ENCODE peak calls at places on chromosomes 2 and 18, in seven cellular contexts. One of them, this sample, is unnamed.
A peak's percentile ranks its signal among the peaks of the same experiment; 100 is the strongest.

GRCh38 chr2:109356251-109357035 is 227.4 kb downstream of the SH3RF3 start:
- DNase-seq in stomach: peak; percentile 18
- DNase-seq in activated T-helper 9 cell treated with anti-CD3 and anti-CD28 coated beads, Interleukin-2, amount 50 U/mL, for 16 hours: no peak
- DNase-seq in glomerular endothelial cell: no peak
- DNase-seq in astrocyte: no peak
- DNase-seq in CD8-positive, alpha-beta memory T cell: no peak
- DNase-seq in left lung: no peak
- DNase-seq in this sample: no peak

GRCh38 chr2:191322838-191323506 is 77.8 kb downstream of the MYO1B start:
- DNase-seq in astrocyte: no peak
- DNase-seq in activated T-helper 9 cell treated with anti-CD3 and anti-CD28 coated beads, Interleukin-2, amount 50 U/mL, for 16 hours: no peak
- DNase-seq in CD8-positive, alpha-beta memory T cell: no peak
- DNase-seq in glomerular endothelial cell: no peak
- DNase-seq in stomach: no peak
- DNase-seq in left lung: no peak
- DNase-seq in this sample: no peak

GRCh38 chr2:112917856-112918255 is 6.9 kb downstream of the IL37 start:
- DNase-seq in stomach: no peak
- DNase-seq in astrocyte: no peak
- DNase-seq in left lung: no peak
- DNase-seq in CD8-positive, alpha-beta memory T cell: no peak
- DNase-seq in activated T-helper 9 cell treated with anti-CD3 and anti-CD28 coated beads, Interleukin-2, amount 50 U/mL, for 16 hours: no peak
- DNase-seq in glomerular endothelial cell: no peak
- DNase-seq in this sample: no peak

GRCh38 chr2:240212425-240213225 is 72.2 kb upstream of the OTOS start:
- DNase-seq in stomach: no peak
- DNase-seq in astrocyte: no peak
- DNase-seq in activated T-helper 9 cell treated with anti-CD3 and anti-CD28 coated beads, Interleukin-2, amount 50 U/mL, for 16 hours: no peak
- DNase-seq in left lung: peak; percentile 23
- DNase-seq in CD8-positive, alpha-beta memory T cell: no peak
- DNase-seq in glomerular endothelial cell: no peak
- DNase-seq in this sample: no peak

GRCh38 chr18:22469061-22469689 is 51.5 kb upstream of the CTAGE1 start:
- DNase-seq in stomach: no peak
- DNase-seq in astrocyte: peak; percentile 34
- DNase-seq in activated T-helper 9 cell treated with anti-CD3 and anti-CD28 coated beads, Interleukin-2, amount 50 U/mL, for 16 hours: no peak
- DNase-seq in CD8-positive, alpha-beta memory T cell: no peak
- DNase-seq in left lung: no peak
- DNase-seq in glomerular endothelial cell: no peak
- DNase-seq in this sample: no peak

GRCh38 chr2:242010567-242011513 is 141.3 kb downstream of the RTP5 start:
- DNase-seq in glomerular endothelial cell: no peak
- DNase-seq in activated T-helper 9 cell treated with anti-CD3 and anti-CD28 coated beads, Interleukin-2, amount 50 U/mL, for 16 hours: no peak
- DNase-seq in left lung: no peak
- DNase-seq in stomach: no peak
- DNase-seq in CD8-positive, alpha-beta memory T cell: peak; percentile 46
- DNase-seq in astrocyte: no peak
- DNase-seq in this sample: peak; percentile 56

GRCh38 chr2:106158871-106159270 is 35.2 kb downstream of the UXS1 start:
- DNase-seq in left lung: no peak
- DNase-seq in CD8-positive, alpha-beta memory T cell: peak; percentile 51
- DNase-seq in stomach: no peak
- DNase-seq in astrocyte: no peak
- DNase-seq in glomerular endothelial cell: no peak
- DNase-seq in activated T-helper 9 cell treated with anti-CD3 and anti-CD28 coated beads, Interleukin-2, amount 50 U/mL, for 16 hours: peak; percentile 20
- DNase-seq in this sample: no peak

GRCh38 chr2:233816334-233816733 is 38.0 kb downstream of the HJURP start:
- DNase-seq in CD8-positive, alpha-beta memory T cell: no peak
- DNase-seq in astrocyte: no peak
- DNase-seq in stomach: no peak
- DNase-seq in glomerular endothelial cell: no peak
- DNase-seq in left lung: peak; percentile 11
- DNase-seq in activated T-helper 9 cell treated with anti-CD3 and anti-CD28 coated beads, Interleukin-2, amount 50 U/mL, for 16 hours: no peak
- DNase-seq in this sample: no peak

GRCh38 chr2:49973917-49974368 is 819.6 kb upstream of the FSHR start:
- DNase-seq in glomerular endothelial cell: no peak
- DNase-seq in stomach: peak; percentile 45
- DNase-seq in activated T-helper 9 cell treated with anti-CD3 and anti-CD28 coated beads, Interleukin-2, amount 50 U/mL, for 16 hours: peak; percentile 7
- DNase-seq in astrocyte: peak; percentile 51
- DNase-seq in left lung: peak; percentile 40
- DNase-seq in CD8-positive, alpha-beta memory T cell: peak; percentile 60
- DNase-seq in this sample: no peak

GRCh38 chr18:48784654-48785053 is 166.1 kb downstream of the SMAD7 start:
- DNase-seq in stomach: no peak
- DNase-seq in CD8-positive, alpha-beta memory T cell: no peak
- DNase-seq in astrocyte: no peak
- DNase-seq in glomerular endothelial cell: no peak
- DNase-seq in activated T-helper 9 cell treated with anti-CD3 and anti-CD28 coated beads, Interleukin-2, amount 50 U/mL, for 16 hours: no peak
- DNase-seq in left lung: peak; percentile 35
- DNase-seq in this sample: no peak

GRCh38 chr2:231977430-231977829 is 15.9 kb downstream of the DIS3L2 start:
- DNase-seq in astrocyte: no peak
- DNase-seq in glomerular endothelial cell: no peak
- DNase-seq in activated T-helper 9 cell treated with anti-CD3 and anti-CD28 coated beads, Interleukin-2, amount 50 U/mL, for 16 hours: no peak
- DNase-seq in left lung: no peak
- DNase-seq in stomach: no peak
- DNase-seq in CD8-positive, alpha-beta memory T cell: no peak
- DNase-seq in this sample: no peak

GRCh38 chr2:19120941-19121750 is 237.3 kb downstream of the OSR1 start:
- DNase-seq in activated T-helper 9 cell treated with anti-CD3 and anti-CD28 coated beads, Interleukin-2, amount 50 U/mL, for 16 hours: no peak
- DNase-seq in glomerular endothelial cell: no peak
- DNase-seq in stomach: no peak
- DNase-seq in left lung: no peak
- DNase-seq in CD8-positive, alpha-beta memory T cell: no peak
- DNase-seq in astrocyte: peak; percentile 88
- DNase-seq in this sample: no peak

GRCh38 chr18:210075-210474 is 51.7 kb downstream of the USP14 start:
- DNase-seq in left lung: no peak
- DNase-seq in stomach: no peak
- DNase-seq in astrocyte: no peak
- DNase-seq in glomerular endothelial cell: no peak
- DNase-seq in CD8-positive, alpha-beta memory T cell: no peak
- DNase-seq in activated T-helper 9 cell treated with anti-CD3 and anti-CD28 coated beads, Interleukin-2, amount 50 U/mL, for 16 hours: no peak
- DNase-seq in this sample: no peak

GRCh38 chr2:8027387-8027786 is 654.5 kb upstream of the ID2 start:
- DNase-seq in activated T-helper 9 cell treated with anti-CD3 and anti-CD28 coated beads, Interleukin-2, amount 50 U/mL, for 16 hours: no peak
- DNase-seq in CD8-positive, alpha-beta memory T cell: no peak
- DNase-seq in astrocyte: no peak
- DNase-seq in glomerular endothelial cell: no peak
- DNase-seq in left lung: no peak
- DNase-seq in stomach: no peak
- DNase-seq in this sample: no peak

GRCh38 chr2:175630319-175631246 is 371.5 kb downstream of the LNPK start:
- DNase-seq in stomach: no peak
- DNase-seq in astrocyte: no peak
- DNase-seq in left lung: no peak
- DNase-seq in glomerular endothelial cell: no peak
- DNase-seq in activated T-helper 9 cell treated with anti-CD3 and anti-CD28 coated beads, Interleukin-2, amount 50 U/mL, for 16 hours: no peak
- DNase-seq in CD8-positive, alpha-beta memory T cell: no peak
- DNase-seq in this sample: no peak

GRCh38 chr18:79780547-79780946 is 17.2 kb upstream of the KCNG2 start:
- DNase-seq in glomerular endothelial cell: no peak
- DNase-seq in activated T-helper 9 cell treated with anti-CD3 and anti-CD28 coated beads, Interleukin-2, amount 50 U/mL, for 16 hours: no peak
- DNase-seq in stomach: no peak
- DNase-seq in left lung: peak; percentile 9
- DNase-seq in CD8-positive, alpha-beta memory T cell: no peak
- DNase-seq in astrocyte: no peak
- DNase-seq in this sample: no peak

GRCh38 chr2:27350106-27350693 is 6.4 kb downstream of the GTF3C2 start:
- DNase-seq in glomerular endothelial cell: no peak
- DNase-seq in CD8-positive, alpha-beta memory T cell: no peak
- DNase-seq in left lung: no peak
- DNase-seq in activated T-helper 9 cell treated with anti-CD3 and anti-CD28 coated beads, Interleukin-2, amount 50 U/mL, for 16 hours: no peak
- DNase-seq in astrocyte: no peak
- DNase-seq in stomach: no peak
- DNase-seq in this sample: no peak

GRCh38 chr2:109451671-109452070 is 162.1 kb downstream of the SEPTIN10 start:
- DNase-seq in CD8-positive, alpha-beta memory T cell: no peak
- DNase-seq in astrocyte: no peak
- DNase-seq in glomerular endothelial cell: no peak
- DNase-seq in stomach: no peak
- DNase-seq in left lung: peak; percentile 9
- DNase-seq in activated T-helper 9 cell treated with anti-CD3 and anti-CD28 coated beads, Interleukin-2, amount 50 U/mL, for 16 hours: no peak
- DNase-seq in this sample: no peak

GRCh38 chr2:235493775-235494715 is at the start of gene AGAP1:
- DNase-seq in stomach: peak; percentile 93
- DNase-seq in astrocyte: peak; percentile 64
- DNase-seq in left lung: peak; percentile 81
- DNase-seq in activated T-helper 9 cell treated with anti-CD3 and anti-CD28 coated beads, Interleukin-2, amount 50 U/mL, for 16 hours: no peak
- DNase-seq in CD8-positive, alpha-beta memory T cell: no peak
- DNase-seq in glomerular endothelial cell: no peak
- DNase-seq in this sample: peak; percentile 56

GRCh38 chr2:43634604-43635306 is 2.3 kb upstream of the PLEKHH2 start:
- DNase-seq in left lung: no peak
- DNase-seq in CD8-positive, alpha-beta memory T cell: no peak
- DNase-seq in astrocyte: peak; percentile 96
- DNase-seq in stomach: no peak
- DNase-seq in activated T-helper 9 cell treated with anti-CD3 and anti-CD28 coated beads, Interleukin-2, amount 50 U/mL, for 16 hours: no peak
- DNase-seq in glomerular endothelial cell: no peak
- DNase-seq in this sample: no peak

GRCh38 chr18:41155025-41155424 is 800.0 kb upstream of the PIK3C3 start:
- DNase-seq in stomach: no peak
- DNase-seq in left lung: no peak
- DNase-seq in glomerular endothelial cell: no peak
- DNase-seq in astrocyte: no peak
- DNase-seq in CD8-positive, alpha-beta memory T cell: no peak
- DNase-seq in activated T-helper 9 cell treated with anti-CD3 and anti-CD28 coated beads, Interleukin-2, amount 50 U/mL, for 16 hours: no peak
- DNase-seq in this sample: no peak

GRCh38 chr2:242063364-242064249 is 194.1 kb downstream of the RTP5 start:
- DNase-seq in astrocyte: no peak
- DNase-seq in stomach: no peak
- DNase-seq in activated T-helper 9 cell treated with anti-CD3 and anti-CD28 coated beads, Interleukin-2, amount 50 U/mL, for 16 hours: no peak
- DNase-seq in glomerular endothelial cell: no peak
- DNase-seq in left lung: no peak
- DNase-seq in CD8-positive, alpha-beta memory T cell: no peak
- DNase-seq in this sample: no peak

GRCh38 chr2:54520687-54521086 is 64.6 kb downstream of the SPTBN1 start:
- DNase-seq in activated T-helper 9 cell treated with anti-CD3 and anti-CD28 coated beads, Interleukin-2, amount 50 U/mL, for 16 hours: no peak
- DNase-seq in glomerular endothelial cell: no peak
- DNase-seq in CD8-positive, alpha-beta memory T cell: no peak
- DNase-seq in left lung: no peak
- DNase-seq in astrocyte: peak; percentile 97
- DNase-seq in stomach: no peak
- DNase-seq in this sample: no peak

GRCh38 chr2:220053919-220054318 is 426.5 kb downstream of the SLC4A3 start:
- DNase-seq in astrocyte: no peak
- DNase-seq in stomach: no peak
- DNase-seq in CD8-positive, alpha-beta memory T cell: no peak
- DNase-seq in activated T-helper 9 cell treated with anti-CD3 and anti-CD28 coated beads, Interleukin-2, amount 50 U/mL, for 16 hours: no peak
- DNase-seq in left lung: no peak
- DNase-seq in glomerular endothelial cell: no peak
- DNase-seq in this sample: no peak

GRCh38 chr2:233079473-233079877 is 19.3 kb downstream of the INPP5D start:
- DNase-seq in activated T-helper 9 cell treated with anti-CD3 and anti-CD28 coated beads, Interleukin-2, amount 50 U/mL, for 16 hours: no peak
- DNase-seq in left lung: no peak
- DNase-seq in glomerular endothelial cell: no peak
- DNase-seq in stomach: no peak
- DNase-seq in astrocyte: no peak
- DNase-seq in CD8-positive, alpha-beta memory T cell: peak; percentile 38
- DNase-seq in this sample: no peak

GRCh38 chr2:142741764-142742269 is 135.6 kb upstream of the KYNU start:
- DNase-seq in activated T-helper 9 cell treated with anti-CD3 and anti-CD28 coated beads, Interleukin-2, amount 50 U/mL, for 16 hours: no peak
- DNase-seq in glomerular endothelial cell: no peak
- DNase-seq in astrocyte: no peak
- DNase-seq in left lung: no peak
- DNase-seq in CD8-positive, alpha-beta memory T cell: no peak
- DNase-seq in stomach: no peak
- DNase-seq in this sample: no peak

GRCh38 chr2:222264791-222265320 is 33.9 kb downstream of the PAX3 start:
- DNase-seq in glomerular endothelial cell: no peak
- DNase-seq in CD8-positive, alpha-beta memory T cell: no peak
- DNase-seq in activated T-helper 9 cell treated with anti-CD3 and anti-CD28 coated beads, Interleukin-2, amount 50 U/mL, for 16 hours: no peak
- DNase-seq in stomach: no peak
- DNase-seq in left lung: no peak
- DNase-seq in astrocyte: no peak
- DNase-seq in this sample: no peak

GRCh38 chr2:44974064-44974715 is 32.7 kb downstream of the SIX3 start:
- DNase-seq in activated T-helper 9 cell treated with anti-CD3 and anti-CD28 coated beads, Interleukin-2, amount 50 U/mL, for 16 hours: no peak
- DNase-seq in CD8-positive, alpha-beta memory T cell: no peak
- DNase-seq in left lung: no peak
- DNase-seq in astrocyte: no peak
- DNase-seq in stomach: no peak
- DNase-seq in glomerular endothelial cell: no peak
- DNase-seq in this sample: no peak

GRCh38 chr18:12279781-12280531 is 25.8 kb downstream of the CIDEA start:
- DNase-seq in left lung: no peak
- DNase-seq in glomerular endothelial cell: no peak
- DNase-seq in astrocyte: no peak
- DNase-seq in CD8-positive, alpha-beta memory T cell: no peak
- DNase-seq in activated T-helper 9 cell treated with anti-CD3 and anti-CD28 coated beads, Interleukin-2, amount 50 U/mL, for 16 hours: no peak
- DNase-seq in stomach: no peak
- DNase-seq in this sample: no peak

GRCh38 chr2:207046642-207047213 is 107.4 kb downstream of the CPO start:
- DNase-seq in activated T-helper 9 cell treated with anti-CD3 and anti-CD28 coated beads, Interleukin-2, amount 50 U/mL, for 16 hours: no peak
- DNase-seq in stomach: no peak
- DNase-seq in astrocyte: no peak
- DNase-seq in glomerular endothelial cell: no peak
- DNase-seq in left lung: no peak
- DNase-seq in CD8-positive, alpha-beta memory T cell: peak; percentile 45
- DNase-seq in this sample: no peak